ENCODE peak calls at places on chromosomes 1 and 21, in eight cellular contexts. G is EL; L is NCI-H748 treated with DMSO at 0.1 percent for 48 hours; Y is germinal center; S is Daoy; A is stimulated activated CD8-positive, alpha-beta memory T cell treated with anti-CD3 and anti-CD28 coated beads, Interleukin-4, amount 100 ng/mL, for 4 hours; K is astrocyte; I is activated T-cell treated with anti-CD3 and anti-CD28 coated beads for 1 hour. T is an unnamed sample.
A peak's percentile ranks its signal among the peaks of the same experiment; 100 is the strongest.

GRCh38 chr1:209797978-209798639 is 7.8 kb downstream of the IRF6 start:
- DNase-seq in K (peak; percentile 53), L (no peak), A (no peak), S (no peak), Y (no peak), G (peak; percentile 4), I (no peak), T (no peak)

GRCh38 chr1:51445346-51446090 is 73.5 kb downstream of the EPS15 start:
- DNase-seq in L (no peak), G (no peak), Y (no peak), S (no peak), I (no peak), K (no peak), A (no peak), T (peak; percentile 66)

GRCh38 chr1:56156937-56157336 is 422.4 kb downstream of the PLPP3 start:
- DNase-seq in Y (no peak), K (no peak), G (no peak), S (no peak), I (no peak), L (no peak), A (no peak), T (no peak)

GRCh38 chr1:94543893-94544635 is 2.5 kb upstream of the F3 start:
- DNase-seq in L (no peak), A (no peak), K (peak; percentile 82), Y (no peak), G (peak; percentile 57), S (no peak), I (no peak), T (no peak)

GRCh38 chr1:70134148-70134547 is 71.2 kb downstream of the LRRC40 start:
- DNase-seq in K (no peak), S (no peak), G (peak; percentile 20), A (no peak), L (no peak), I (no peak), Y (no peak), T (no peak)

GRCh38 chr21:26513212-26513611 is 59.9 kb downstream of the CYYR1 start:
- DNase-seq in K (peak; percentile 70), L (no peak), G (peak; percentile 63), S (no peak), Y (no peak), I (no peak), A (no peak), T (no peak)

GRCh38 chr21:26881504-26882228 is 36.5 kb upstream of the ADAMTS1 start:
- DNase-seq in A (no peak), Y (no peak), L (no peak), K (peak; percentile 2), S (no peak), I (no peak), G (peak; percentile 36), T (no peak)

GRCh38 chr1:234327577-234328164 is 45.6 kb upstream of the COA6 start:
- DNase-seq in L (no peak), K (no peak), A (no peak), I (no peak), Y (no peak), G (no peak), S (no peak), T (no peak)

GRCh38 chr1:164880644-164881043 is 321.7 kb downstream of the PBX1 start:
- DNase-seq in S (no peak), K (no peak), I (no peak), G (no peak), L (no peak), Y (no peak), A (no peak), T (no peak)

GRCh38 chr1:90174246-90174645 is 179.3 kb downstream of the ZNF326 start:
- DNase-seq in I (no peak), Y (no peak), S (no peak), L (no peak), G (no peak), K (no peak), A (no peak), T (no peak)

GRCh38 chr1:208951908-208952307 is 631.6 kb upstream of the CAMK1G start:
- DNase-seq in K (no peak), L (peak; percentile 29), A (no peak), I (no peak), G (peak; percentile 73), Y (no peak), S (no peak), T (no peak)

GRCh38 chr1:62417351-62417999 is 19.4 kb upstream of the USP1 start:
- DNase-seq in L (no peak), G (peak; percentile 33), S (no peak), A (no peak), K (peak; percentile 21), I (no peak), Y (no peak), T (no peak)

GRCh38 chr1:56481140-56481694 is 98.1 kb downstream of the PLPP3 start:
- DNase-seq in A (no peak), K (no peak), S (no peak), L (no peak), Y (no peak), G (no peak), I (no peak), T (no peak)

GRCh38 chr1:239232921-239233320 is 153.4 kb upstream of the CHRM3 start:
- DNase-seq in Y (no peak), S (no peak), L (no peak), K (no peak), A (no peak), G (no peak), I (no peak), T (no peak)

GRCh38 chr1:64212023-64212422 is 8.6 kb downstream of the UBE2U start:
- DNase-seq in K (peak; percentile 82), Y (no peak), G (peak; percentile 83), S (peak; percentile 30), I (no peak), A (no peak), L (no peak), T (no peak)

GRCh38 chr21:45172408-45172807 is 98.0 kb downstream of the ADARB1 start:
- DNase-seq in K (no peak), A (no peak), G (no peak), L (no peak), I (no peak), S (no peak), Y (no peak), T (no peak)

GRCh38 chr1:86548863-86549262 is 2.0 kb downstream of the CLCA4 start:
- DNase-seq in K (no peak), S (no peak), I (no peak), L (no peak), G (no peak), A (no peak), Y (no peak), T (no peak)

T was measured in SK-N-MC.